ENCODE peak calls at places on chromosomes 11 and 22, in seven cellular contexts. Q is heart left ventricle, C is A549, R is esophagus squamous epithelium, I is transverse colon, S is lower leg skin, J is stomach. G is an unnamed sample.

GRCh38 chr22:23527971-23528740 is 51.9 kb downstream of the IGLL1 start:
- DNase-seq in Q (no peak), C (no peak), R (no peak), I (no peak), S (no peak), J (no peak), G (no peak)

GRCh38 chr11:13276454-13276851 is 1.1 kb upstream of the BMAL1 start:
- DNase-seq in Q (no peak), C (no peak), R (no peak), I (peak), S (no peak), J (no peak), G (peak)

GRCh38 chr11:850777-851762 is 8.4 kb downstream of the TSPAN4 start:
- DNase-seq in Q (no peak), C (no peak), R (no peak), I (no peak), S (no peak), J (no peak), G (peak)

GRCh38 chr22:38981005-38981658 is 1.0 kb upstream of the APOBEC3B start:
- DNase-seq in Q (no peak), C (no peak), R (no peak), I (peak), S (no peak), J (no peak), G (no peak)

GRCh38 chr11:95680169-95680929 is 109.2 kb downstream of the FAM76B start:
- DNase-seq in Q (no peak), C (no peak), R (no peak), I (no peak), S (no peak), J (no peak), G (no peak)

GRCh38 chr11:79626135-79626748 is 185.4 kb upstream of the TENM4 start:
- DNase-seq in Q (no peak), C (no peak), R (no peak), I (no peak), S (no peak), J (no peak), G (no peak)

GRCh38 chr11:110011595-110011994 is 81.6 kb upstream of the ZC3H12C start:
- DNase-seq in Q (no peak), C (no peak), R (no peak), I (no peak), S (no peak), J (no peak), G (no peak)

GRCh38 chr22:26679003-26679629 is 21.7 kb downstream of the MIAT start:
- DNase-seq in Q (peak), C (peak), R (no peak), I (peak), S (peak), J (peak), G (peak)

GRCh38 chr22:30277547-30278344 is 11.1 kb upstream of the OSM start:
- DNase-seq in Q (no peak), C (no peak), R (no peak), I (no peak), S (no peak), J (no peak), G (no peak)

GRCh38 chr22:31327786-31328544 is 18.2 kb downstream of the PATZ1 start:
- DNase-seq in Q (no peak), C (no peak), R (no peak), I (no peak), S (no peak), J (no peak), G (no peak)

GRCh38 chr11:13781153-13781552 is 112.7 kb downstream of the FAR1 start:
- DNase-seq in Q (no peak), C (no peak), R (no peak), I (no peak), S (no peak), J (no peak), G (no peak)

GRCh38 chr11:64060861-64061444 is 25.2 kb downstream of the FLRT1 start:
- DNase-seq in Q (peak), C (peak), R (no peak), I (peak), S (no peak), J (peak), G (peak)

GRCh38 chr11:21110378-21110777 is 441.0 kb downstream of the NELL1 start:
- DNase-seq in Q (no peak), C (no peak), R (no peak), I (no peak), S (no peak), J (no peak), G (no peak)

GRCh38 chr11:73047773-73048371 is 94.2 kb downstream of the FCHSD2 start:
- DNase-seq in Q (no peak), C (no peak), R (no peak), I (no peak), S (no peak), J (no peak), G (no peak)

GRCh38 chr11:4639931-4640330 is 2.7 kb downstream of the OR51D1 start:
- DNase-seq in Q (no peak), C (no peak), R (no peak), I (no peak), S (no peak), J (no peak), G (no peak)

GRCh38 chr11:117070016-117070415 is 28.2 kb downstream of the SIK3 start:
- DNase-seq in Q (no peak), C (no peak), R (no peak), I (no peak), S (no peak), J (no peak), G (peak)

GRCh38 chr11:64294665-64295289 is 3.7 kb downstream of the KCNK4 start:
- DNase-seq in Q (no peak), C (no peak), R (no peak), I (no peak), S (no peak), J (no peak), G (no peak)

GRCh38 chr11:2975594-2975993 is 16.5 kb downstream of the NAP1L4 start:
- DNase-seq in Q (no peak), C (peak), R (no peak), I (no peak), S (no peak), J (peak), G (peak)

GRCh38 chr11:67396258-67396581 is 4.4 kb downstream of the RAD9A start:
- DNase-seq in Q (no peak), C (no peak), R (no peak), I (no peak), S (no peak), J (no peak), G (no peak)

GRCh38 chr11:104256525-104256924 is 92.6 kb upstream of the PDGFD start:
- DNase-seq in Q (no peak), C (no peak), R (no peak), I (no peak), S (no peak), J (no peak), G (no peak)

GRCh38 chr22:41030891-41031290 is 61.5 kb upstream of the EP300 start:
- DNase-seq in Q (no peak), C (no peak), R (no peak), I (no peak), S (no peak), J (no peak), G (no peak)

GRCh38 chr11:26297179-26297970 is 34.6 kb upstream of the ANO3 start:
- DNase-seq in Q (no peak), C (peak), R (no peak), I (no peak), S (peak), J (no peak), G (peak)

GRCh38 chr11:54558919-54559318 is 44.9 kb downstream of the OR4C46 start:
- DNase-seq in Q (no peak), C (no peak), R (no peak), I (no peak), S (no peak), J (no peak), G (no peak)

GRCh38 chr11:19597876-19598275 is 114.8 kb upstream of the NAV2 start:
- DNase-seq in Q (no peak), C (no peak), R (no peak), I (no peak), S (no peak), J (no peak), G (no peak)

GRCh38 chr11:77269484-77270123 is 31.9 kb downstream of the GDPD4 start:
- DNase-seq in Q (no peak), C (no peak), R (no peak), I (no peak), S (no peak), J (no peak), G (no peak)

GRCh38 chr11:46254135-46254491 is 23.3 kb upstream of the CREB3L1 start:
- DNase-seq in Q (no peak), C (no peak), R (no peak), I (peak), S (no peak), J (peak), G (no peak)

GRCh38 chr22:44839721-44840120 is 87.3 kb downstream of the ARHGAP8 start:
- DNase-seq in Q (no peak), C (no peak), R (no peak), I (no peak), S (no peak), J (no peak), G (no peak)

GRCh38 chr11:19772480-19772879 is 59.8 kb downstream of the NAV2 start:
- DNase-seq in Q (no peak), C (no peak), R (no peak), I (no peak), S (no peak), J (no peak), G (no peak)

GRCh38 chr11:2130881-2131352 is 8.3 kb downstream of the IGF2 start:
- DNase-seq in Q (no peak), C (no peak), R (no peak), I (no peak), S (no peak), J (no peak), G (no peak)

GRCh38 chr22:49269371-49269770 is 558.3 kb downstream of the BRD1 start:
- DNase-seq in Q (no peak), C (no peak), R (no peak), I (no peak), S (no peak), J (no peak), G (no peak)

GRCh38 chr22:25201557-25202273 is 2.1 kb downstream of the CRYBB3 start:
- DNase-seq in Q (no peak), C (no peak), R (no peak), I (no peak), S (no peak), J (no peak), G (no peak)

GRCh38 chr11:77136784-77137420 is 8.9 kb downstream of the MYO7A start:
- DNase-seq in Q (no peak), C (no peak), R (no peak), I (no peak), S (no peak), J (no peak), G (no peak)

GRCh38 chr22:42560781-42561180 is 7.0 kb downstream of the SERHL2 start:
- DNase-seq in Q (no peak), C (no peak), R (no peak), I (no peak), S (no peak), J (no peak), G (peak)

GRCh38 chr11:108616549-108616948 is 23.0 kb upstream of the EXPH5 start:
- DNase-seq in Q (no peak), C (peak), R (no peak), I (no peak), S (no peak), J (no peak), G (no peak)

GRCh38 chr11:17354070-17354924 is 2.7 kb downstream of the NCR3LG1 start:
- DNase-seq in Q (peak), C (peak), R (no peak), I (peak), S (peak), J (peak), G (peak)

GRCh38 chr11:65617136-65617850 is 1.7 kb downstream of the PCNX3 start:
- DNase-seq in Q (no peak), C (no peak), R (no peak), I (no peak), S (no peak), J (no peak), G (no peak)

GRCh38 chr11:82003671-82004148 is 730.0 kb downstream of the FAM181B start:
- DNase-seq in Q (no peak), C (no peak), R (no peak), I (no peak), S (no peak), J (no peak), G (no peak)

GRCh38 chr11:59560702-59561469 is 49.5 kb downstream of the OR4D9 start:
- DNase-seq in Q (peak), C (peak), R (peak), I (peak), S (peak), J (peak), G (peak)

GRCh38 chr11:126413843-126414405 is 58.4 kb downstream of the ST3GAL4 start:
- DNase-seq in Q (no peak), C (no peak), R (no peak), I (no peak), S (no peak), J (no peak), G (no peak)

DNA sequence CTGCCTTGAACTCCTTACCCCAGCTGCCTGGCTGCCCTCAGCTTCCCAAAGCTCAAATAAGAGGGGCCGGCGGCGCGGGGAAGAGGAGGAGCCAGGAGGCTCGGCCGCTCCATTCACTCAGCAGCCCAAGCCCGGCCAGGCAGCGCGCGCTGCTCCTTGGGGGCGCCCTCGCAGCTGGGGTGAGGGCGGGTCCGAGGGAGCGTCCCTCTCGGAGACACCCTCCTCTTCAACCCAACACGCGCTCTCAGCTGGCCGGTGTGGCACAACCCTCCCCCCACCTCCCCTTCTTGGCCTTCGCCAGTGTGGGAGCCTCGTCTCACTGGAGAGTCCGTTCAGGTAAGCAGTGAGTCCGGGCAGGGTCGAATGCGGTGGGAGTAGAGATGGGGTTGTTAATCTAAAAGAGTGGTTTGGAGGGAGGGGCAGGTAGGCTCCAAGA is at the start of gene WT1:
- DNase-seq in Q (peak), C (peak), R (no peak), I (no peak), S (no peak), J (no peak), G (peak)
- TF ChIP-seq POLR2A in Q (no peak), C (peak), R (no peak), I (no peak), S (no peak), J (no peak), G (peak)

GRCh38 chr11:18383388-18384156 is 10.8 kb upstream of the LDHA start:
- DNase-seq in Q (peak), C (peak), R (no peak), I (peak), S (peak), J (peak), G (peak)
- TF ChIP-seq POLR2A in Q (no peak), C (no peak), R (no peak), I (no peak), S (no peak), J (no peak), G (no peak)

GRCh38 chr11:132685174-132685611 is 847.1 kb downstream of the OPCML start:
- DNase-seq in Q (peak), C (no peak), R (no peak), I (no peak), S (no peak), J (no peak), G (no peak)
- TF ChIP-seq POLR2A in Q (no peak), C (no peak), R (no peak), I (no peak), S (no peak), J (no peak), G (no peak)

GRCh38 chr11:11810764-11811726 is 30.7 kb upstream of the USP47 start:
- DNase-seq in Q (no peak), C (no peak), R (no peak), I (no peak), S (no peak), J (no peak), G (no peak)

GRCh38 chr11:11816511-11817319 is 25.1 kb upstream of the USP47 start:
- DNase-seq in Q (no peak), C (no peak), R (no peak), I (no peak), S (no peak), J (no peak), G (no peak)

GRCh38 chr11:11808992-11809583 is 32.7 kb upstream of the USP47 start:
- DNase-seq in Q (no peak), C (no peak), R (no peak), I (no peak), S (no peak), J (no peak), G (no peak)

GRCh38 chr11:11814614-11815452 is 26.9 kb upstream of the USP47 start:
- DNase-seq in Q (no peak), C (no peak), R (no peak), I (no peak), S (no peak), J (no peak), G (peak)

DNA sequence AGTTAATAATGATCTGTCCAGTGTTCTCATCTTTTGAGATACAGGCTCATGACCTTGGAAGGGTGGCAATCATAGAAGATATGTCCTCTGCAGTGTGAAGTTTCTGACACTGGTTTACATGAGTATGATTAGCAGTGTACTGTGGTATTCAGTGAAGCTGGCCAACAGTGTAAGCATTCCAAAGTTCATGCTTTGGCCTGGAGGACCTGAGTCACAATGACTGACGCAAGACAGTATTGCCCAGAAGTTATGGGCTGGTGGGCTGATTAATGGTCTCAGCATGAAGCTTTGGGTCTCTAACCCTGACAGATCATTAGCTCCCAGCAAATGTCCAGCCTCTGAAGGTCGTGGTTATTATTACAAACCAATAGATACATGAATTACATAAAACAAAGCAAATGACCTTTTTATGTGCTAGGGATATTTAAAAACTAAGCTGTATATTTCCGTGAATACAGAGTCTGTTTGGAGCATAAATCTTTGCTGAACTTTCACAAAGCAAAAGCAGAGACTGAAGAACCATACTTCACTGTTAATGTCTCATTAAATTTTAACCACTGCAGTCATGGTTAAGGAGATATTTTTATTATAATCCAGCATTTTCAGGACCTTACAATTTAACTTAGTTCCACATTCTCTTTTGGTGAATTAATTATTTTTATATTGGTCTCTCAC is 28.3 kb upstream of the USP47 start:
- DNase-seq in Q (peak), C (peak), R (no peak), I (peak), S (peak), J (peak), G (no peak)
- TF ChIP-seq POLR2A in Q (no peak), C (no peak), R (no peak), I (no peak), S (no peak), J (no peak), G (no peak)

DNA sequence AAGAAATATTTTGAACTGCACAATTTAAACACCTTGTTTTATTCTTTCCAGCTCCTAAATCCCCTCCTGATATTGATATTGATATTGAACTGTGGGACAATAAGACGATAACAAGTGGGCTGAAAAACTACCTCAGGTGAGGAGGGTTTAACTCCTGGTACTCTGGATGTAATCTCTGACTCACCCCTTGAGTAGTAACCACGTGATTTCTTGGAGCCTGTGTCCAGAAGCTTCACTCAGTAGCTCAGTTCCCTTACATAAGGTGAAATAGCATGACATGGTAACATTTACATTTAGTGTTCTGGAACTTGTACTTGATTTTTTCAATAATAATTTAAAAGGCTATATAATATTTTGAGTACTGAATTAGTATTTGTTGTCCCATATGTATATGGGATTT is 168.0 kb downstream of the PGR start:
- DNase-seq in Q (no peak), C (no peak), R (no peak), I (no peak), S (no peak), J (no peak), G (no peak)
- TF ChIP-seq POLR2A in Q (no peak), C (no peak), R (no peak), I (no peak), S (no peak), J (no peak), G (no peak)

GRCh38 chr11:47981667-47982404 is 1.5 kb downstream of the PTPRJ start:
- DNase-seq in Q (no peak), C (no peak), R (no peak), I (no peak), S (no peak), J (no peak), G (no peak)

GRCh38 chr11:47979378-47980092 is 824 bp upstream of the PTPRJ start:
- DNase-seq in Q (peak), C (peak), R (no peak), I (no peak), S (no peak), J (no peak), G (peak)

GRCh38 chr11:47980907-47981621 is 705 bp downstream of the PTPRJ start:
- DNase-seq in Q (peak), C (peak), R (no peak), I (peak), S (no peak), J (peak), G (peak)

GRCh38 chr11:47977651-47978050 is 2.7 kb upstream of the PTPRJ start:
- DNase-seq in Q (no peak), C (no peak), R (no peak), I (no peak), S (no peak), J (no peak), G (no peak)

GRCh38 chr11:47980093-47980906 is at the start of gene PTPRJ:
- DNase-seq in Q (peak), C (peak), R (no peak), I (peak), S (no peak), J (peak), G (peak)
- TF ChIP-seq POLR2A in Q (no peak), C (peak), R (no peak), I (no peak), S (no peak), J (no peak), G (no peak)

G was measured in erythroblast.